ENCODE peak calls at places on chromosomes 3 and 15, in five cellular contexts. J is ovary, G is heart left ventricle, A is body of pancreas, L is uterus. R is an unnamed sample. For H3K36me3, the result is how much of the 10 kb centered on the place peaks cover.

GRCh38 chr3:152581941-152582340 is 253.0 kb upstream of the P2RY1 start:
- DNase-seq in J (no peak), G (no peak), L (no peak), A (no peak), R (no peak)

GRCh38 chr3:164375995-164376394 is 702.3 kb downstream of the SI start:
- DNase-seq in J (no peak), A (no peak), G (no peak), L (no peak), R (no peak)

GRCh38 chr3:114519415-114519814 is 225.6 kb downstream of the TIGIT start:
- DNase-seq in J (no peak), L (no peak), A (peak), G (no peak), R (no peak)

GRCh38 chr15:37019479-37020433 is 80.6 kb downstream of the MEIS2 start:
- DNase-seq in L (no peak), J (peak), A (peak), G (peak), R (no peak)

GRCh38 chr15:70259640-70260066 is 161.9 kb upstream of the TLE3 start:
- DNase-seq in L (no peak), J (no peak), G (no peak), A (no peak), R (no peak)

GRCh38 chr3:71006810-71007785 is 576.4 kb downstream of the FOXP1 start:
- DNase-seq in G (no peak), J (no peak), L (no peak), A (peak), R (no peak)

GRCh38 chr3:138946554-138947302 is at the start of the genes FOXL2 and FOXL2NB:
- DNase-seq in L (peak), J (peak), G (no peak), A (peak), R (no peak)

GRCh38 chr15:92043283-92043682 is 189.8 kb downstream of the SLCO3A1 start:
- DNase-seq in G (no peak), L (no peak), A (no peak), J (no peak), R (no peak)

GRCh38 chr15:85642693-85643058 is 152.0 kb downstream of the KLHL25 start:
- DNase-seq in G (peak), J (peak), A (peak), L (peak), R (no peak)

GRCh38 chr3:55564709-55565108 is 77.6 kb upstream of the WNT5A start:
- DNase-seq in J (no peak), L (no peak), A (no peak), G (no peak), R (no peak)

GRCh38 chr15:55791576-55792400 is 48.8 kb upstream of the PRTG start:
- DNase-seq in G (no peak), A (no peak), L (no peak), J (no peak), R (no peak)

GRCh38 chr3:5140230-5140621 is 18.1 kb downstream of the ARL8B start:
- DNase-seq in L (no peak), G (no peak), J (no peak), A (no peak), R (no peak)

GRCh38 chr15:75867428-75867827 is 24.2 kb downstream of the UBE2Q2 start:
- DNase-seq in L (no peak), G (no peak), A (no peak), J (no peak), R (no peak)
- TF ChIP-seq POLR2A in L (no peak), G (no peak), A (no peak), J (no peak), R (no peak)

GRCh38 chr15:31487811-31488436 is 161.3 kb downstream of the KLF13 start:
- DNase-seq in L (no peak), A (peak), G (no peak), J (no peak), R (peak)
- H3K27ac ChIP-seq in L (peak), A (peak), G (no peak), J (no peak), R (no peak)

GRCh38 chr3:149486726-149487125 is 12.2 kb downstream of the TM4SF4 start:
- DNase-seq in G (no peak), L (no peak), J (no peak), A (no peak), R (no peak)

GRCh38 chr3:149490260-149490971 is 15.9 kb downstream of the TM4SF4 start:
- DNase-seq in J (no peak), L (no peak), G (no peak), A (no peak), R (no peak)

GRCh38 chr3:149493315-149494021 is 19.0 kb downstream of the TM4SF4 start:
- DNase-seq in A (no peak), J (no peak), L (no peak), G (no peak), R (no peak)

GRCh38 chr3:149487598-149488197 is 13.2 kb downstream of the TM4SF4 start:
- DNase-seq in A (no peak), L (no peak), J (no peak), G (no peak), R (peak)

DNA sequence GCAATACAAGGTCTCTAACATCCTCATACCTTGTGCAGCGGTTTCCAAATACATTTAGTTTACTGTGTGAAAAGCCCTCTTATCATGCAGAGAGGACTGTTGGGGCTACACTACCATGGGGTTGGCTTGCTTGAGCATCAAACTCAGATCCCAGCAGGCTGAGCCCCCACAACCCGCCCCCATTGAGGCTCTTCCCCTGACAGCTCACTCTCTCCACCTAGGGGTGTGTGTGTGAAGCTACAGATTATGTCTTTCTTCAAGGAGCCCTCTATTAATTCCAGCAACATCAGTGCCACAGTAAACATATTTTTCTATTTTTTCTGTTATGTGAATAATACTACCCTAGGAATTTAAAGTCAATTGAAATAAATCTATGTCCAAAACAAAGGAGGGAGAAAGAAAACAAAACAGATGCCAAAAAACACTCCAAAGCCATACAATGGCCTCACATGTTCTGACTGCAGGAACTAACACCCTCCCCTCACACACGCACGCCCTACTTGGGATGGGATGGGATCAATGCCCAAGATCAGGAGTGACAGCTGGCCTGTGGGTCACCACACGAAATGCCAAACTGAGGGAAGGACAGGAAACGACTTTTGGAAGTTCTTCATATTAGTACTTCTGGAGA is 14.7 kb downstream of the TM4SF4 start:
- DNase-seq in L (no peak), G (no peak), A (no peak), J (no peak), R (no peak)
- H3K36me3 ChIP-seq in L (under half), G (under half), A (under half), J (under half), R (under half)

DNA sequence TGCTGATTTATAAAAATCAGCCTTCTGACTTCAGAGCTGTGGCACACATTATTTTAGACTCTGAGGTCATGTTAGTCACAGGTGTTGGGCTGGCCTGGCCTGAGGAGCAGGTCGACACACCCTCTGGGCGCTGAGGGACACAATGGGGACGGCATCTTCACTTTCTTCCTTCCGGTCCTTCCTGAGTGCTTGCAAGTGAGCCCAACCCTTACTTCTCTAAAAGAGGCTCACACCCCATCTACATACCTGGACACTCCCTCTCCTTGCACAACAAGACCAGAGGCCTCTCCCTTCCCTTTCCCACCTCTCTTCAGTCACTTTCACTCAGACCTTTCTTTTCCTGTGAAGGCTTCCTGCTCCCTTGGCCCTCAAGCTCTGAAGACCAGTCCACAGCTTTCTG is 85.4 kb downstream of the XXYLT1 start:
- DNase-seq in J (no peak), A (no peak), L (peak), G (no peak), R (no peak)
- TF ChIP-seq POLR2A in J (no peak), A (no peak), L (no peak), G (no peak), R (no peak)

DNA sequence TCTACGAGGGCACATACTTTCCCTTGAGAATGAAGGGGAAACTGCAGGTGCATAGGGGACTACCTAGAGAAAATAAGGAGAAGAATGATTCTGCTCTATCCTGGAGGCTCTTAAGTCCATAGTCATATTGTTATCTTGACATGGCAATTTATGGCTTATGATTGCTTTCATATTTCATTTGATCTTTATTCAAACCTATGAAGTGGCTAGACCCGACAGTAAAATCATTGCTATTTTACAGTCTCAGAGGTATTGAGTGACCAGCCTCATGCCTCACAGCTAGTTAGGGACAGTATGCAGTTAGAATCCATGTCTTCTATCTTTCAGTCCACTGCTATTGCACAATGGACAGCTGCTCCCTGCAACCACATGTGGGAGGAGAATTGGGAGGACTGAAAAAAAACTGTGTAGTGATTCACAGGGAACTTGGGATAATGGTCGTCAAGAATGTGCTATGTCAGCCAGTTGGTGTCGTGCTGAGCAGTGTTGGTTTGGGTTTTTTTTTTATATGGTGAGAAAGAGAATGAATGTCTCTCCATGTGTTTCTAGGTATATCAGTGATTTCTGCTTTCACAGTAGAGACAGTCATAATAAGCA is 63.2 kb upstream of the SPPL2A start:
- DNase-seq in G (peak), A (peak), J (no peak), L (peak), R (peak)
- H3K27ac ChIP-seq in G (no peak), A (no peak), J (no peak), L (no peak), R (no peak)

DNA sequence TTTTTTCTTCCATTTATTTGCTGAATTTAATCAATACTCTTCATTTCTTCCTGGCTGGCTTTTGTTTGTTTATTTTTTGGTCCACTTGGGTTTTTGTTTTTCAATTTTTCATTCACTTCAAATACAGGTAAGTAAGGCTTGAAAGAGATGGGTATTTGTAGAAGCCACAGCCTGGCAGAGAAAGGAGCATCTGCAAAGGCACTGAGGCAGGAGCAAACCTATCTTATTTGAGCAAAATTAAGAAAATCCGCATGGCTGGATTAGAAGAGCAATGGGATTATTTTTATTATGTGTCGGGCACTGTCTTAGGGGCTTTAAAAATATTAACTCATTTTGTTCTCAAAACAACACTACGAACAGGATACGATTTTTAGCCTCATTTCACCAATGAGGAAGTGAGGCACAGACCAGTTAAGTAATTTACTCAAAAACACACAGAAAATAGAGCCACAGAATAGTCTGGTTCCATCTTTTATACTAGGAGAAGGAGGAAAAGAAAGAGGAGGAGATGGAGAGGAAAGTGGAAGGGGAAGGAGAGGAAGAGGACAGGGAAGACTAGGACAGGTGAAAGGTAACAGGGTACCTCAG is 35.1 kb upstream of the CCDC80 start:
- DNase-seq in G (no peak), L (no peak), J (no peak), A (no peak), R (no peak)
- H3K36me3 ChIP-seq in G (under half), L (under half), J (under half), A (under half), R (under half)

DNA sequence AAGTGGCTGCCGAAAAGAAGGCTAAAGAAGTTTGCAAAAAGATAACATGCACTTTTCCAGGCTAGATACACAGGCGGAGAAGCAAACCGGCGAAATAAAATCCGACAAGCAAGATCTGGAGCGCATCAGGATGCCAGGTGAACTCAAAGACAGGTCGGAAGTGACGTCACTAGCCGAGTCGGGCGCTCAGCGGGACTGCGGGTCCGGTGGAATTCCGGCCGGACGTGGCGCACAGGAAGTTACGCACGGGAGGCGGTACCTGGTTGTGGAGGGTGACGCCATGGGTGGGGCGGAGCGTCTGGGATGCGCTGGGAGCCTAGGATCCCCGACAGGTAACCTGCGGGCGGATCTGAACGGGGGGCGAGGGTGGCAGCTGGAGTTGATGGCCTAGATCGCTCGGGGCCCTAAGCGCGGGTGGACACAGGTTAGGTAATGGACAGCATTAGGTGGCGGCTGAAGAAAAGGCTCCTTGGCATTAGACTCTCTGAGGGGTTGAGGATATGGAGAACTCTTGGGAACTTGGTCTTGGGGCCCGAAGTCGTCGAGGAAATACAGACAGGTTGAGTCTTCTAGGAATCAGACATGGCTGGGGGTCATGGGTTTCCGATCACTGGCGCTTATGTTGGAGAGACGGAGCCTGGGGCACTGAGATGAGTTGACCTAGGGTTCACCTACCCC is 29.0 kb upstream of the EHHADH start:
- DNase-seq in G (peak), J (peak), L (peak), A (peak), R (peak)
- TF ChIP-seq POLR2A in G (no peak), J (peak), L (peak), A (peak), R (peak)

DNA sequence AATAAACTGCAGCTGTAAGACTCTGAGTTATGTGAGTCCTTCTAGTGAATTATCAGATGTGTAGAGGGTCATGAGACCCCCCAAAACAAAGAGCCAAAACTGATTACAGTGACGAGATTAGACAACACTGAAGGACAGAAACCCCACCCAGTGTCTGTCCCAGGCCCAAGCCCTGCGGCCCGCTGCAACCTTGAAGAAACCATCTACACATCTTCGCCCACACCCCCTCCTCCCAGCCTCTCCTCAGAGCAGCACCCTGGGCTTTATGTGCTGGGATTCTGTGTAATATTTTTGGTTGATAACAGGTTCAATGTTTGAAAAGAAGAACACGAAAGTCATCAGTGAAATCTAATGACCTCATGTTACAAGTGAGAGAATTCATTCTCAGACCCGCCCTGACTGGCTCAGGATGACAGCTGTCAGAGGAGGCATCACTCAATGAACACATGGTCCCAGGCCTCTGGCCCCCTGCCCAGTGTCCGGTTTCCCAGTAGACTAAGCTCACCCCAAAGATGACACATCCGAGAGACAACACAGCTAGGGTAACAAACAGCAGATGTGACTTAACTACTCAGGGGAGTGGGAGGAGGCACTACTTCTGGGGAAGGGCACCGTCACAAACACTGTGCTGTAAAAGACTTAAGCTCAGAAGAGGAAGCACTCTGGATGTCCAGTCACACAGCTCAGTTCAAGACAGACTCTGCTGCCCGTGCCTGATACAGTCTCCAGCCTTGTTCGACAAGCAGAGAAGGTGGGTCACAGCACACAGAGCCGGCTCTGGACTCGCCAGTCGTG is 48.9 kb downstream of the NIPA2 start:
- DNase-seq in L (no peak), A (no peak), G (peak), J (no peak), R (no peak)
- H3K27ac ChIP-seq in L (no peak), A (no peak), G (no peak), J (no peak), R (no peak)

DNA sequence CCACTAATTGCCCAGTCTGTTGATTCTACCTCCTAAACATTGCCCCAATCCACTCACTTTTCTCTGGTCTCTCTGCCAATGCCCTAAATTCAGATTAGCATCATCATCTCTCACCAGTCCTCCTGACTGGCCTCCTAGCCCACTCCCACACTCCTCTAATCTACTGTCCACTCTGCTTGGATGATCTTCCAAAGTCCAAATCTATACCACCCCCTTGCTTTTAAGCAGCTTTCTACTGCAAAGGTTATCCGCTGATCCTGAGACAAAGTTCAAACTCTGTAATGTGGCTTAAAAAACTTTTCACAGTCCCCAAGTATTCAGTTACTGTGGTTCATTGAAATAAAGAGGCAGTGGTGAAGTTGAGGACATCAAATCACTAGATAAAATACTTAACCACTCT is 37.6 kb downstream of the SNX4 start:
- DNase-seq in L (no peak), J (no peak), G (no peak), A (no peak), R (no peak)
- H3K36me3 ChIP-seq in L (under half), J (under half), G (half or more), A (under half), R (under half)

DNA sequence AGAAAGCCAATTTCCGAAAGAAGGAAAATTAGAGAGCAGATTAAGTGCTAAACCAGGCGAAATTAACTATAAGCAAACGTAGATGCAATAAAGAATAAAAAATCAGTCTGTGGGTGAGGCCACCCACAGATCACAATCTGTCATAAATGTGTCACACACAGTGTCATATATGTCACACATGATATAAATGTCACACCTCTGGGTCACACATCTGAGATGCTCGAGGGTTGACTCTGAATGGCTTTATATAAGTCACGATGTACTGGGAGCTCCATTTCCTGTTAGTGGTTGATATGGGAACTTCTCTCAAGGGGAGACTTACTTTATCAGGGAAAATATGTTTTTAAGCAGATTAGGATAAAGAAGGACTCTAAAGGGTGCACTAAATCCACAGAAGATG is 84.0 kb upstream of the MEF2A start:
- DNase-seq in A (no peak), G (no peak), J (no peak), L (no peak), R (no peak)
- TF ChIP-seq POLR2A in A (no peak), G (no peak), J (no peak), L (no peak), R (no peak)